ENCODE peak calls at places on chromosomes 11 and 22, in five cellular contexts. One of them, this sample, is unnamed.

GRCh38 chr22:23207786-23208325 is 27.5 kb downstream of the BCR start:
- DNase-seq in IMR-90: no peak
- DNase-seq in astrocyte: no peak
- DNase-seq in BJ: no peak
- DNase-seq in fibroblast of lung: no peak
- DNase-seq in this sample: peak

GRCh38 chr11:27209562-27210005 is 153.4 kb downstream of the CCDC34 start:
- DNase-seq in BJ: peak
- DNase-seq in astrocyte: peak
- DNase-seq in fibroblast of lung: peak
- DNase-seq in IMR-90: peak
- DNase-seq in this sample: peak

GRCh38 chr11:11373934-11374333 is 20.9 kb upstream of the CSNK2A3 start:
- DNase-seq in BJ: no peak
- DNase-seq in IMR-90: no peak
- DNase-seq in fibroblast of lung: no peak
- DNase-seq in astrocyte: no peak
- DNase-seq in this sample: no peak

GRCh38 chr11:115423728-115424459 is 80.3 kb downstream of the CADM1 start:
- DNase-seq in BJ: peak
- DNase-seq in astrocyte: no peak
- DNase-seq in IMR-90: peak
- DNase-seq in fibroblast of lung: no peak
- DNase-seq in this sample: no peak

GRCh38 chr11:69362315-69362714 is 68.4 kb downstream of the MYEOV start:
- DNase-seq in BJ: no peak
- DNase-seq in astrocyte: no peak
- DNase-seq in IMR-90: no peak
- DNase-seq in fibroblast of lung: no peak
- DNase-seq in this sample: no peak

GRCh38 chr11:69238562-69239319 is 55.2 kb upstream of the MYEOV start:
- DNase-seq in IMR-90: no peak
- DNase-seq in fibroblast of lung: no peak
- DNase-seq in astrocyte: no peak
- DNase-seq in BJ: no peak
- DNase-seq in this sample: peak

GRCh38 chr11:64591257-64592233 is 525 bp downstream of the SLC22A12 start:
- DNase-seq in IMR-90: no peak
- DNase-seq in fibroblast of lung: no peak
- DNase-seq in BJ: no peak
- DNase-seq in astrocyte: no peak
- DNase-seq in this sample: no peak

GRCh38 chr22:47379037-47379436 is 616.6 kb downstream of the TBC1D22A start:
- DNase-seq in astrocyte: no peak
- DNase-seq in BJ: no peak
- DNase-seq in IMR-90: no peak
- DNase-seq in fibroblast of lung: no peak
- DNase-seq in this sample: no peak

GRCh38 chr11:73173755-73174494 is 31.8 kb upstream of the FCHSD2 start:
- DNase-seq in astrocyte: no peak
- DNase-seq in BJ: no peak
- DNase-seq in IMR-90: peak
- DNase-seq in fibroblast of lung: no peak
- DNase-seq in this sample: peak

GRCh38 chr22:29787371-29787980 is 20.3 kb downstream of the UQCR10 start:
- DNase-seq in BJ: no peak
- DNase-seq in IMR-90: no peak
- DNase-seq in fibroblast of lung: no peak
- DNase-seq in astrocyte: no peak
- DNase-seq in this sample: no peak

GRCh38 chr22:41204992-41205900 is at the start of gene L3MBTL2:
- DNase-seq in BJ: peak
- DNase-seq in astrocyte: peak
- DNase-seq in IMR-90: peak
- DNase-seq in fibroblast of lung: peak
- DNase-seq in this sample: peak

GRCh38 chr11:124077266-124077665 is 36.1 kb upstream of the OR10G7 start:
- DNase-seq in IMR-90: no peak
- DNase-seq in astrocyte: no peak
- DNase-seq in fibroblast of lung: no peak
- DNase-seq in BJ: no peak
- DNase-seq in this sample: no peak

GRCh38 chr22:39938509-39938908 is 21.7 kb upstream of the TMA7B start:
- DNase-seq in astrocyte: no peak
- DNase-seq in IMR-90: no peak
- DNase-seq in BJ: no peak
- DNase-seq in fibroblast of lung: no peak
- DNase-seq in this sample: no peak

GRCh38 chr11:55726715-55727324 is 46.4 kb upstream of the OR5D13 start:
- DNase-seq in BJ: no peak
- DNase-seq in fibroblast of lung: no peak
- DNase-seq in IMR-90: no peak
- DNase-seq in astrocyte: no peak
- DNase-seq in this sample: peak

GRCh38 chr11:93741882-93742226 is 382 bp downstream of the C11orf54 start:
- DNase-seq in IMR-90: peak
- DNase-seq in BJ: peak
- DNase-seq in astrocyte: peak
- DNase-seq in fibroblast of lung: peak
- DNase-seq in this sample: no peak

GRCh38 chr22:25495286-25495685 is 69.2 kb upstream of the GRK3 start:
- DNase-seq in IMR-90: peak
- DNase-seq in fibroblast of lung: no peak
- DNase-seq in BJ: no peak
- DNase-seq in astrocyte: no peak
- DNase-seq in this sample: no peak

GRCh38 chr11:75429902-75430691 is 2.9 kb downstream of the KLHL35 start:
- DNase-seq in BJ: no peak
- DNase-seq in astrocyte: peak
- DNase-seq in IMR-90: peak
- DNase-seq in fibroblast of lung: peak
- DNase-seq in this sample: peak

GRCh38 chr11:64834723-64835615 is 9.5 kb downstream of the CDC42BPG start:
- DNase-seq in astrocyte: peak
- DNase-seq in IMR-90: no peak
- DNase-seq in fibroblast of lung: peak
- DNase-seq in BJ: no peak
- DNase-seq in this sample: no peak

GRCh38 chr11:104522650-104523049 is 358.7 kb upstream of the PDGFD start:
- DNase-seq in fibroblast of lung: peak
- DNase-seq in IMR-90: peak
- DNase-seq in BJ: no peak
- DNase-seq in astrocyte: peak
- DNase-seq in this sample: no peak

GRCh38 chr11:113618360-113618759 is 87.7 kb downstream of the TMPRSS5 start:
- DNase-seq in fibroblast of lung: peak
- DNase-seq in astrocyte: peak
- DNase-seq in IMR-90: peak
- DNase-seq in BJ: no peak
- DNase-seq in this sample: no peak

GRCh38 chr11:133928628-133929059 is 28.1 kb downstream of the IGSF9B start:
- DNase-seq in astrocyte: no peak
- DNase-seq in fibroblast of lung: peak
- DNase-seq in BJ: no peak
- DNase-seq in IMR-90: no peak
- DNase-seq in this sample: no peak

GRCh38 chr11:96235725-96236124 is 107.3 kb downstream of the MAML2 start:
- DNase-seq in astrocyte: no peak
- DNase-seq in fibroblast of lung: no peak
- DNase-seq in BJ: no peak
- DNase-seq in IMR-90: peak
- DNase-seq in this sample: peak

GRCh38 chr11:75337195-75337654 is 14.2 kb downstream of the ARRB1 start:
- DNase-seq in IMR-90: peak
- DNase-seq in BJ: no peak
- DNase-seq in fibroblast of lung: peak
- DNase-seq in astrocyte: no peak
- DNase-seq in this sample: no peak

GRCh38 chr11:9005087-9005486 is 1.3 kb upstream of the NRIP3 start:
- DNase-seq in IMR-90: no peak
- DNase-seq in BJ: no peak
- DNase-seq in fibroblast of lung: no peak
- DNase-seq in astrocyte: no peak
- DNase-seq in this sample: no peak

GRCh38 chr11:21446939-21447590 is 745.8 kb upstream of the ANO5 start:
- DNase-seq in fibroblast of lung: no peak
- DNase-seq in BJ: no peak
- DNase-seq in astrocyte: no peak
- DNase-seq in IMR-90: no peak
- DNase-seq in this sample: peak

GRCh38 chr22:42780070-42780540 is 59.4 kb upstream of the A4GALT start:
- DNase-seq in fibroblast of lung: peak
- DNase-seq in IMR-90: peak
- DNase-seq in BJ: peak
- DNase-seq in astrocyte: peak
- DNase-seq in this sample: peak

GRCh38 chr11:117793521-117793920 is 3.5 kb downstream of the DSCAML1 start:
- DNase-seq in IMR-90: no peak
- DNase-seq in fibroblast of lung: no peak
- DNase-seq in astrocyte: no peak
- DNase-seq in BJ: no peak
- DNase-seq in this sample: no peak
- H3K4me3 ChIP-seq in IMR-90: no peak
- H3K4me3 ChIP-seq in fibroblast of lung: no peak
- H3K4me3 ChIP-seq in astrocyte: no peak
- H3K4me3 ChIP-seq in BJ: no peak
- H3K4me3 ChIP-seq in this sample: no peak

GRCh38 chr11:79413258-79413657 is 27.6 kb downstream of the TENM4 start:
- DNase-seq in BJ: peak
- DNase-seq in IMR-90: peak
- DNase-seq in astrocyte: peak
- DNase-seq in fibroblast of lung: peak
- DNase-seq in this sample: no peak
- TF ChIP-seq CTCF in BJ: peak
- TF ChIP-seq CTCF in IMR-90: no peak
- TF ChIP-seq CTCF in astrocyte: no peak
- TF ChIP-seq CTCF in fibroblast of lung: peak
- TF ChIP-seq CTCF in this sample: no peak

GRCh38 chr22:35894937-35895708 is 133.5 kb downstream of the RBFOX2 start:
- DNase-seq in astrocyte: peak
- DNase-seq in BJ: peak
- DNase-seq in fibroblast of lung: peak
- DNase-seq in IMR-90: peak
- DNase-seq in this sample: no peak
- H3K4me3 ChIP-seq in astrocyte: no peak
- H3K4me3 ChIP-seq in BJ: peak
- H3K4me3 ChIP-seq in fibroblast of lung: no peak
- H3K4me3 ChIP-seq in IMR-90: no peak
- H3K4me3 ChIP-seq in this sample: no peak

DNA sequence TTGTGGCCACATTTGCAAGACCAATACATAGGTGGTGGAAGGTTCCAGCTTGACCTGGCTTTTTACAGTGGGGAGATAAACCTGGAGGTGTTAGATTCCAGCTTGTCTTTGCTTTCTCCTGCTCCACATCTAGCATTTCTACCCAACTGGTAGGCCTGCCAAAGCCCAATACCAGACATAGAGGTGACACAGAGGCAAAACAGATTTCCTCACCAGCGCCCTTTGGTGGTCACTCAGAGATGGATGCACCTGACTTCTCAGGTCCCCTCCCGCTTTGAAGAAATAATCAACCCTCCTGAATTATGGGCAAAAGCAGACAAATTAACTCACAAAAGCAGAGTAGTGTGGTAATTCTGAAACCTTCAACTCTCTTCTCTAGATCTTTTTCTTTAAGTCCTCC is 1356.2 kb downstream of the FAM181B start:
- DNase-seq in fibroblast of lung: no peak
- DNase-seq in astrocyte: no peak
- DNase-seq in BJ: no peak
- DNase-seq in IMR-90: no peak
- DNase-seq in this sample: no peak
- TF ChIP-seq CTCF in fibroblast of lung: no peak
- TF ChIP-seq CTCF in astrocyte: no peak
- TF ChIP-seq CTCF in BJ: no peak
- TF ChIP-seq CTCF in IMR-90: no peak
- TF ChIP-seq CTCF in this sample: no peak

GRCh38 chr11:132095230-132096165 is 725.1 kb downstream of the NTM start:
- DNase-seq in astrocyte: no peak
- DNase-seq in BJ: no peak
- DNase-seq in fibroblast of lung: no peak
- DNase-seq in IMR-90: no peak
- DNase-seq in this sample: no peak
- H3K4me3 ChIP-seq in astrocyte: no peak
- H3K4me3 ChIP-seq in BJ: no peak
- H3K4me3 ChIP-seq in fibroblast of lung: no peak
- H3K4me3 ChIP-seq in IMR-90: no peak
- H3K4me3 ChIP-seq in this sample: no peak

DNA sequence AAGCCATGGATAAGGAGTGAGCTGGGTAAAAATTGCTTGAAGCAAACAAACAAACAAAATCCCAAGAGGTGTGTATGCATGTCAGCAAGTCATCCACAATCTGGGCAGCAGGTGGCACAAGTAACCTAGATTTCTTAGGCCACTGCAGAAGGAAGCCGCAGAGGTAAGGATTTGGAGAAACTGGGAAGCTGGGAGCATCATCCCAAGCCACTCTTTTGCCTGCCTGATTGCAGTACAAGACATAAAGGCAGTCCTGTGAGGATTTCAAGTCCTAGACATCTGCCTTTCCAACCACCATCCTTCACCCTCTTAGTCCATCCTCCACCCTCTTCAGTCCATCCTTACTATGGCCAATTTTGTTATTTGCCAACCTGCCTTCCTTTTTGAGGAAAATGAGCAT is 67.2 kb upstream of the BMAL1 start:
- DNase-seq in IMR-90: peak
- DNase-seq in astrocyte: peak
- DNase-seq in BJ: peak
- DNase-seq in fibroblast of lung: peak
- DNase-seq in this sample: peak
- TF ChIP-seq CTCF in IMR-90: peak
- TF ChIP-seq CTCF in astrocyte: peak
- TF ChIP-seq CTCF in BJ: peak
- TF ChIP-seq CTCF in fibroblast of lung: peak
- TF ChIP-seq CTCF in this sample: peak

DNA sequence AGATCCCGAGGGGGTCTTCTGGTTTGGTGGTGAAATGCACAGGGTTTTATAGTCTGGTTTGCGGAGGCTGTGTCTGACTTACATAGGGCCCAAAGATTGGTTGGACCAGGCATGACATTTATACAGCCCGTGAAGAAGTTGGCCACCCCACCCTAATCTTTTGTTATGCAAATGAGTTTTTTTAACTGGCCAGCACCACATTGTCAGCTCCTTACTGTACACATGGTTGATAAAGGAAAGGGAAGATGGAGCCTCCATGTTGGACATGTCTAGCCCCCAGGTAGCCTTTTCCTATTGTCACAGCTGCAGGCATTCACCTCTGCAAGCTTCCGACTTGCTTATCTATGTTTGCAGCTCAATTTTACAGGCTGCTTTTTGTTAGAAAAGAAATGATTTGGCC is 70.1 kb downstream of the WT1 start:
- DNase-seq in BJ: no peak
- DNase-seq in fibroblast of lung: no peak
- DNase-seq in IMR-90: no peak
- DNase-seq in astrocyte: no peak
- DNase-seq in this sample: no peak
- H3K4me3 ChIP-seq in BJ: no peak
- H3K4me3 ChIP-seq in fibroblast of lung: no peak
- H3K4me3 ChIP-seq in IMR-90: no peak
- H3K4me3 ChIP-seq in astrocyte: no peak
- H3K4me3 ChIP-seq in this sample: no peak